ENCODE peak calls at places on chromosomes 2 and 18, in nine cellular contexts. A is K562, F is uterus, G is A549, H is hepatocyte, S is ovary, V is stomach, R is heart left ventricle, W is Panc1. Z is an unnamed sample.

GRCh38 chr2:222708274-222708710 is 36.8 kb downstream of the MOGAT1 start:
- DNase-seq in A (peak; percentile 35), F (peak; percentile 72), G (peak; percentile 25), H (peak; percentile 80), S (peak; percentile 82), V (peak; percentile 89), R (peak; percentile 83), W (no peak), Z (peak; percentile 81)

GRCh38 chr2:172084484-172084733 is 898 bp upstream of the DLX1 start:
- DNase-seq in A (no peak), F (no peak), G (no peak), H (no peak), S (no peak), V (no peak), R (no peak), W (no peak), Z (no peak)

GRCh38 chr2:49224426-49225010 is 70.2 kb upstream of the FSHR start:
- DNase-seq in A (no peak), F (no peak), G (no peak), H (no peak), S (no peak), V (peak; percentile 57), R (no peak), W (no peak), Z (peak; percentile 23)

GRCh38 chr2:235381261-235381912 is 112.5 kb upstream of the AGAP1 start:
- DNase-seq in A (no peak), F (no peak), G (no peak), H (no peak), S (no peak), V (no peak), R (no peak), W (no peak), Z (no peak)

GRCh38 chr18:36692331-36692730 is 136.5 kb downstream of the TPGS2 start:
- DNase-seq in A (no peak), F (no peak), G (no peak), H (no peak), S (no peak), V (no peak), R (no peak), W (no peak), Z (no peak)

GRCh38 chr2:82789886-82790276 is 1669.2 kb downstream of the SUCLG1 start:
- DNase-seq in A (no peak), F (no peak), G (no peak), H (no peak), S (no peak), V (no peak), R (no peak), W (no peak), Z (no peak)

GRCh38 chr2:62382122-62382521 is 123.9 kb downstream of the TMEM17 start:
- DNase-seq in A (no peak), F (no peak), G (no peak), H (no peak), S (no peak), V (no peak), R (no peak), W (no peak), Z (no peak)

GRCh38 chr18:984004-984403 is 79.3 kb downstream of the ADCYAP1 start:
- DNase-seq in A (no peak), F (no peak), G (no peak), H (no peak), S (no peak), V (no peak), R (no peak), W (no peak), Z (no peak)

GRCh38 chr2:85254540-85255261 is 73.1 kb downstream of the TGOLN2 start:
- DNase-seq in A (no peak), F (no peak), G (no peak), H (no peak), S (no peak), V (no peak), R (no peak), W (no peak), Z (no peak)

GRCh38 chr18:8106603-8107002 is 502.6 kb upstream of the RAB12 start:
- DNase-seq in A (no peak), F (no peak), G (no peak), H (no peak), S (no peak), V (no peak), R (no peak), W (no peak), Z (no peak)

GRCh38 chr2:15074751-15075700 is 442.5 kb downstream of the LRATD1 start:
- DNase-seq in A (no peak), F (no peak), G (no peak), H (no peak), S (no peak), V (no peak), R (no peak), W (no peak), Z (no peak)

GRCh38 chr2:150011336-150011735 is 423.8 kb upstream of the MMADHC start:
- DNase-seq in A (no peak), F (no peak), G (no peak), H (no peak), S (no peak), V (no peak), R (no peak), W (no peak), Z (no peak)

GRCh38 chr18:24659837-24660720 is 199.6 kb downstream of the HRH4 start:
- DNase-seq in A (no peak), F (peak; percentile 18), G (no peak), H (no peak), S (peak; percentile 37), V (no peak), R (peak; percentile 56), W (no peak), Z (peak; percentile 53)

GRCh38 chr2:109083771-109084170 is 45.2 kb upstream of the SH3RF3 start:
- DNase-seq in A (no peak), F (no peak), G (no peak), H (no peak), S (no peak), V (no peak), R (no peak), W (no peak), Z (no peak)

GRCh38 chr18:25561923-25562322 is 210.0 kb upstream of the ZNF521 start:
- DNase-seq in A (peak; percentile 37), F (no peak), G (peak; percentile 2), H (peak; percentile 33), S (no peak), V (no peak), R (no peak), W (peak; percentile 2), Z (no peak)

DNA sequence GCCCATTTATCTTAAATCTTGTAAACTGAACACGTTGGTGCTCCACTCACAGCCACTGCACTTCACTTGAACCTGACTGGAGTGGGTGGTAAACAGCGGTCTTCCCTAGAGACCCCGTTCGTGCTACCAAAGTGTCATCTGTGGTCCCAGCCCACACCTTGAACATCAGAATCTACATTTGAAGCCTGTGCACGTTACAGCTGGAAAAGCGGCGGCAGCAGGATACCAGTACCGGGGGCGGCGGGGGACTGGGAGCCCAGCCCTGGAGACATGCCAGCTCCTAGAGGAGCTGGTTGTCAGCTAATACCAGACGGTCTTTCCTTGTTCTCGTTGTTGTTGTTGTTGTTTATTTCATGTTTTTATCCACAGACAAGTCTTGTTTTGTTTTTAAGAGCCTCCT is 156.7 kb downstream of the WDSUB1 start:
- DNase-seq in A (no peak), F (no peak), G (no peak), H (no peak), S (no peak), V (no peak), R (peak; percentile 56), W (no peak), Z (peak; percentile 57)
- H3K4me1 ChIP-seq in A (peaks cover 30% of the 10 kb centered on the region), F (peaks cover 6% of the 10 kb centered on the region), G (peaks cover 20% of the 10 kb centered on the region), H (peaks cover 25% of the 10 kb centered on the region), S (peaks cover 5% of the 10 kb centered on the region), V (peaks cover 14% of the 10 kb centered on the region), R (peaks cover 43% of the 10 kb centered on the region), W (peaks cover 14% of the 10 kb centered on the region), Z (peaks cover 94% of the 10 kb centered on the region)

DNA sequence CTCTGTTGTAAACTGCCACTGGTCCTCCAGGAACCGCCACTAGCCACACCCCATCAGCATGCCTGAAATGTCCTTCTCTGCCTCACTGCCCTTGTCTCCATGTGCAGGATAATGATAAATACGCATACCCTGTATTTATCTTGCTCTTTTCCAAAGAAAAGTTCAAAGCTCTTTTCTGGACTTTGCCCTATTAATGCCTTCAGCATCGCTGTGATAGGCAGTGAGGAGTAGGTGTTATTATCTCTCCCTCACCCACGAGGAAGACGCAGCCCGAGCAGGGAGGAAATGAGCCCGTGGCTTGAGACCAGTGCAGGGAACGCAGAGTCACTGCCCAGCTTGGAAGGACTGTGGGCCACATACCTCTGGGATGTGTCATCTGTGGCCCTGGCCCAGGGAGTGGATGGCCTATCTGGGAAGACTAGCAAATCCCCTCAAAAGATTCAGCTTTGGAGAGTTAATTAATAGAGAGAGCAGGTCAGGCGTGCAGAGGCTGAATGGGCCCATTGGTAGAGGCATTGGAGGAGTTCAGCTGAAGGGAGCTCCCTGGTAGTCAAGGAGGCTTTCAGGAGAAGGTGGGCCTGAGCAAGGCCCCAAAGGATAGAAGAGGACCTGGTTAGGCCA is 39.5 kb upstream of the MCFD2 start:
- DNase-seq in A (peak; percentile 71), F (peak; percentile 76), G (peak; percentile 86), H (peak; percentile 82), S (peak; percentile 78), V (peak; percentile 43), R (peak; percentile 55), W (no peak), Z (peak; percentile 52)
- H3K27ac ChIP-seq in A (peak overlapping the region; percentile 43), F (peak overlapping the region; percentile 60), G (peak overlapping the region; percentile 85), H (peak overlapping the region; percentile 94), S (peak overlapping the region; percentile 23), V (peak overlapping the region; percentile 66), R (peak overlapping the region; percentile 41), W (no peak overlapping the region), Z (peak overlapping the region; percentile 62)

DNA sequence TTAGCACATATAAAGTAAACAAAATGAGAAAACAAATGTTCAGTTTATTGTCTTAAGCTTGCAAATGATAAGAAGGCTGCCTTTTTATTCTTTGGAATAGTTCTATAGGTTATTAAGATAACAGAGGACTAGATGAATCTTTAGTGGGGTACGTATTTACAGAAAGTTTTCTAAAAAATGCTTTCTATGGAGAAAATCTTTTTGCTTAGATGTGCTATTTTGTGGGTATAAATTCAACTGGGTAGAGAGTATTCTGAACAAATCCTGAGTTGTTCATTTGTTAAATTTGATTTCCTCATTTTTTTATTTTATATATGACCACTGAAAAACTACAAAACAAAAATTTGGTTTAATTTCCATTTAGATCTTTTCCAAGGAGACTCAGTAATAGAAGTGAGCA is 566.9 kb downstream of the PLCL1 start:
- DNase-seq in A (no peak), F (no peak), G (no peak), H (no peak), S (no peak), V (no peak), R (no peak), W (no peak), Z (no peak)
- H3K4me1 ChIP-seq in A (peaks cover 3% of the 10 kb centered on the region), F (no peaks in the 10 kb centered on the region), G (no peaks in the 10 kb centered on the region), H (no peaks in the 10 kb centered on the region), S (no peaks in the 10 kb centered on the region), V (no peaks in the 10 kb centered on the region), R (no peaks in the 10 kb centered on the region), W (no peaks in the 10 kb centered on the region), Z (no peaks in the 10 kb centered on the region)

GRCh38 chr2:66251520-66251919 is 183.4 kb upstream of the MEIS1 start:
- DNase-seq in A (no peak), F (no peak), G (no peak), H (no peak), S (no peak), V (no peak), R (no peak), W (no peak), Z (no peak)

GRCh38 chr2:66255136-66255535 is 179.8 kb upstream of the MEIS1 start:
- DNase-seq in A (no peak), F (no peak), G (no peak), H (no peak), S (no peak), V (no peak), R (no peak), W (no peak), Z (no peak)

GRCh38 chr2:66252002-66252545 is 182.9 kb upstream of the MEIS1 start:
- DNase-seq in A (no peak), F (no peak), G (no peak), H (no peak), S (no peak), V (no peak), R (no peak), W (no peak), Z (no peak)

GRCh38 chr2:66255871-66256270 is 179.1 kb upstream of the MEIS1 start:
- DNase-seq in A (no peak), F (no peak), G (no peak), H (no peak), S (no peak), V (no peak), R (no peak), W (no peak), Z (no peak)
- H3K27ac ChIP-seq in A (no peak overlapping the region), F (no peak overlapping the region), G (no peak overlapping the region), H (no peak overlapping the region), S (no peak overlapping the region), V (no peak overlapping the region), R (no peak overlapping the region), W (no peak overlapping the region), Z (no peak overlapping the region)